ENCODE peak calls at places on chromosomes 7 and 10, in four cellular contexts. One of them, this sample, is unnamed.

GRCh38 chr10:60731134-60731883 is 47.0 kb upstream of the CDK1 start:
- DNase-seq in glutamatergic neuron: no peak
- DNase-seq in AG09309: no peak
- DNase-seq in smooth muscle cell of the brain vasculature: no peak
- DNase-seq in this sample: no peak

GRCh38 chr7:155590215-155591023 is 44.1 kb upstream of the CNPY1 start:
- DNase-seq in glutamatergic neuron: no peak
- DNase-seq in AG09309: no peak
- DNase-seq in smooth muscle cell of the brain vasculature: no peak
- DNase-seq in this sample: no peak

GRCh38 chr7:130065500-130066152 is 4.7 kb upstream of the KLHDC10 start:
- DNase-seq in glutamatergic neuron: no peak
- DNase-seq in AG09309: no peak
- DNase-seq in smooth muscle cell of the brain vasculature: no peak
- DNase-seq in this sample: no peak

GRCh38 chr7:76512941-76513816 is 2.8 kb downstream of the UPK3B start:
- DNase-seq in glutamatergic neuron: peak
- DNase-seq in AG09309: no peak
- DNase-seq in smooth muscle cell of the brain vasculature: no peak
- DNase-seq in this sample: no peak

GRCh38 chr10:133393401-133394063 is 425 bp upstream of the MTG1 start:
- DNase-seq in glutamatergic neuron: no peak
- DNase-seq in AG09309: no peak
- DNase-seq in smooth muscle cell of the brain vasculature: no peak
- DNase-seq in this sample: no peak

GRCh38 chr7:108093903-108094302 is 36.3 kb downstream of the LAMB4 start:
- DNase-seq in glutamatergic neuron: no peak
- DNase-seq in AG09309: no peak
- DNase-seq in smooth muscle cell of the brain vasculature: no peak
- DNase-seq in this sample: no peak

GRCh38 chr10:132539431-132539839 is 1.8 kb downstream of the INPP5A start:
- DNase-seq in glutamatergic neuron: no peak
- DNase-seq in AG09309: no peak
- DNase-seq in smooth muscle cell of the brain vasculature: no peak
- DNase-seq in this sample: no peak

GRCh38 chr7:3095046-3095445 is 51.4 kb upstream of the CARD11 start:
- DNase-seq in glutamatergic neuron: no peak
- DNase-seq in AG09309: no peak
- DNase-seq in smooth muscle cell of the brain vasculature: no peak
- DNase-seq in this sample: no peak

GRCh38 chr10:58385784-58386112 is 538 bp downstream of the TFAM start:
- DNase-seq in glutamatergic neuron: peak
- DNase-seq in AG09309: no peak
- DNase-seq in smooth muscle cell of the brain vasculature: no peak
- DNase-seq in this sample: no peak

GRCh38 chr7:23680417-23681405 is 712 bp downstream of the FAM221A start:
- DNase-seq in glutamatergic neuron: peak
- DNase-seq in AG09309: no peak
- DNase-seq in smooth muscle cell of the brain vasculature: no peak
- DNase-seq in this sample: peak

GRCh38 chr7:127504715-127505114 is 80.7 kb downstream of the GCC1 start:
- DNase-seq in glutamatergic neuron: peak
- DNase-seq in AG09309: no peak
- DNase-seq in smooth muscle cell of the brain vasculature: no peak
- DNase-seq in this sample: no peak

GRCh38 chr7:34337163-34337562 is 320.9 kb upstream of the NPSR1 start:
- DNase-seq in glutamatergic neuron: no peak
- DNase-seq in AG09309: no peak
- DNase-seq in smooth muscle cell of the brain vasculature: no peak
- DNase-seq in this sample: no peak

GRCh38 chr10:106540606-106541005 is 623.9 kb downstream of the SORCS1 start:
- DNase-seq in glutamatergic neuron: no peak
- DNase-seq in AG09309: no peak
- DNase-seq in smooth muscle cell of the brain vasculature: no peak
- DNase-seq in this sample: no peak

GRCh38 chr7:50497968-50498367 is 47.8 kb upstream of the FIGNL1 start:
- DNase-seq in glutamatergic neuron: no peak
- DNase-seq in AG09309: peak
- DNase-seq in smooth muscle cell of the brain vasculature: no peak
- DNase-seq in this sample: peak

GRCh38 chr7:134639061-134639460 is 7.6 kb upstream of the BPGM start:
- DNase-seq in glutamatergic neuron: no peak
- DNase-seq in AG09309: no peak
- DNase-seq in smooth muscle cell of the brain vasculature: no peak
- DNase-seq in this sample: no peak

GRCh38 chr10:99410876-99411275 is 19.5 kb downstream of the GOT1 start:
- DNase-seq in glutamatergic neuron: no peak
- DNase-seq in AG09309: no peak
- DNase-seq in smooth muscle cell of the brain vasculature: no peak
- DNase-seq in this sample: no peak

GRCh38 chr10:4546500-4546899 is 279.5 kb upstream of the AKR1E2 start:
- DNase-seq in glutamatergic neuron: no peak
- DNase-seq in AG09309: peak
- DNase-seq in smooth muscle cell of the brain vasculature: no peak
- DNase-seq in this sample: no peak

GRCh38 chr7:138822867-138823535 is 25.0 kb upstream of the ATP6V0A4 start:
- DNase-seq in glutamatergic neuron: no peak
- DNase-seq in AG09309: no peak
- DNase-seq in smooth muscle cell of the brain vasculature: no peak
- DNase-seq in this sample: no peak

GRCh38 chr10:28496481-28496961 is 36.4 kb upstream of the WAC start:
- DNase-seq in glutamatergic neuron: no peak
- DNase-seq in AG09309: no peak
- DNase-seq in smooth muscle cell of the brain vasculature: no peak
- DNase-seq in this sample: no peak

GRCh38 chr7:139034855-139035587 is 821 bp downstream of the ZC3HAV1L start:
- DNase-seq in glutamatergic neuron: peak
- DNase-seq in AG09309: no peak
- DNase-seq in smooth muscle cell of the brain vasculature: no peak
- DNase-seq in this sample: no peak

GRCh38 chr7:116511552-116512523 is 12.3 kb downstream of the CAV2 start:
- DNase-seq in glutamatergic neuron: no peak
- DNase-seq in AG09309: no peak
- DNase-seq in smooth muscle cell of the brain vasculature: no peak
- DNase-seq in this sample: peak

GRCh38 chr7:158024881-158025280 is 562.7 kb downstream of the PTPRN2 start:
- DNase-seq in glutamatergic neuron: no peak
- DNase-seq in AG09309: no peak
- DNase-seq in smooth muscle cell of the brain vasculature: no peak
- DNase-seq in this sample: no peak

GRCh38 chr10:126376956-126377355 is 11.3 kb downstream of the ADAM12 start:
- DNase-seq in glutamatergic neuron: no peak
- DNase-seq in AG09309: no peak
- DNase-seq in smooth muscle cell of the brain vasculature: no peak
- DNase-seq in this sample: no peak

GRCh38 chr10:3486346-3487065 is 298.5 kb downstream of the KLF6 start:
- DNase-seq in glutamatergic neuron: peak
- DNase-seq in AG09309: no peak
- DNase-seq in smooth muscle cell of the brain vasculature: no peak
- DNase-seq in this sample: no peak

GRCh38 chr7:150376560-150376959 is 2.6 kb upstream of the ZNF775 start:
- DNase-seq in glutamatergic neuron: no peak
- DNase-seq in AG09309: no peak
- DNase-seq in smooth muscle cell of the brain vasculature: no peak
- DNase-seq in this sample: no peak

GRCh38 chr10:88975377-88975720 is 15.2 kb upstream of the FAS start:
- DNase-seq in glutamatergic neuron: no peak
- DNase-seq in AG09309: no peak
- DNase-seq in smooth muscle cell of the brain vasculature: no peak
- DNase-seq in this sample: no peak

GRCh38 chr10:22477365-22478287 is 132.3 kb downstream of the SPAG6 start:
- DNase-seq in glutamatergic neuron: peak
- DNase-seq in AG09309: no peak
- DNase-seq in smooth muscle cell of the brain vasculature: no peak
- DNase-seq in this sample: no peak

This sample was measured in pulmonary artery endothelial cell.